ENCODE peak calls at places on chromosomes 11 and 22, in four cellular contexts. W, M, I and F are unnamed samples.

GRCh38 chr11:86120807-86121206 is 51.9 kb upstream of the PICALM start:
- DNase-seq in W (no peak), M (no peak), I (no peak), F (no peak)

GRCh38 chr11:17770048-17770652 is 35.6 kb downstream of the KCNC1 start:
- DNase-seq in W (no peak), M (no peak), I (no peak), F (no peak)

GRCh38 chr11:83511646-83512045 is 225.5 kb upstream of the CCDC90B start:
- DNase-seq in W (no peak), M (no peak), I (no peak), F (no peak)

GRCh38 chr11:69799582-69799981 is 19.6 kb downstream of the FGF3 start:
- DNase-seq in W (no peak), M (no peak), I (no peak), F (no peak)

GRCh38 chr22:45680932-45681700 is 9.5 kb downstream of the ATXN10 start:
- DNase-seq in W (no peak), M (no peak), I (no peak), F (no peak)

GRCh38 chr11:111422494-111423249 is 43.6 kb upstream of the POU2AF1 start:
- DNase-seq in W (no peak), M (peak; percentile 12), I (no peak), F (no peak)

GRCh38 chr11:118230088-118230487 is 5.3 kb upstream of the JAML start:
- DNase-seq in W (no peak), M (peak; percentile 31), I (no peak), F (no peak)

GRCh38 chr11:79418241-79418640 is 22.6 kb downstream of the TENM4 start:
- DNase-seq in W (no peak), M (no peak), I (no peak), F (no peak)

GRCh38 chr11:32437406-32438345 is 2.3 kb upstream of the WT1 start:
- DNase-seq in W (no peak), M (no peak), I (no peak), F (no peak)

GRCh38 chr11:68865241-68865640 is 23.5 kb upstream of the CPT1A start:
- DNase-seq in W (no peak), M (no peak), I (no peak), F (no peak)

GRCh38 chr11:121553806-121554205 is 101.0 kb upstream of the SORL1-AS1 start:
- DNase-seq in W (no peak), M (no peak), I (no peak), F (no peak)

GRCh38 chr11:125262825-125263218 is 98.3 kb downstream of the PKNOX2 start:
- DNase-seq in W (no peak), M (no peak), I (no peak), F (peak; percentile 32)

GRCh38 chr22:22810018-22810427 is 77.6 kb upstream of the IGLL5 start:
- DNase-seq in W (no peak), M (peak; percentile 76), I (no peak), F (no peak)

GRCh38 chr11:96197221-96197620 is 145.8 kb downstream of the MAML2 start:
- DNase-seq in W (no peak), M (no peak), I (no peak), F (no peak)